ENCODE peak calls at places on chromosomes 12 and 14, in five cellular contexts. One of them, this sample, is unnamed.

GRCh38 chr12:28219827-28220226 is 29.6 kb downstream of the CCDC91 start:
- DNase-seq in aorta: no peak
- DNase-seq in left ventricle myocardium inferior: no peak
- DNase-seq in left lung: no peak
- DNase-seq in cardiac muscle cell: no peak
- DNase-seq in this sample: no peak

GRCh38 chr12:107247650-107248049 is 154.3 kb upstream of the CRY1 start:
- DNase-seq in aorta: no peak
- DNase-seq in cardiac muscle cell: no peak
- DNase-seq in left ventricle myocardium inferior: no peak
- DNase-seq in left lung: no peak
- DNase-seq in this sample: no peak

GRCh38 chr14:99138999-99139865 is 132.8 kb downstream of the BCL11B start:
- DNase-seq in left lung: no peak
- DNase-seq in left ventricle myocardium inferior: no peak
- DNase-seq in aorta: no peak
- DNase-seq in cardiac muscle cell: no peak
- DNase-seq in this sample: no peak

GRCh38 chr14:104822821-104823615 is 22.1 kb downstream of the ZBTB42 start:
- DNase-seq in aorta: peak
- DNase-seq in left ventricle myocardium inferior: no peak
- DNase-seq in cardiac muscle cell: no peak
- DNase-seq in left lung: no peak
- DNase-seq in this sample: no peak

GRCh38 chr12:58588771-58589170 is 331.5 kb downstream of the LRIG3 start:
- DNase-seq in left lung: no peak
- DNase-seq in left ventricle myocardium inferior: no peak
- DNase-seq in cardiac muscle cell: no peak
- DNase-seq in aorta: no peak
- DNase-seq in this sample: no peak

GRCh38 chr12:84842406-84843013 is 70.1 kb downstream of the SLC6A15 start:
- DNase-seq in cardiac muscle cell: peak
- DNase-seq in left ventricle myocardium inferior: no peak
- DNase-seq in left lung: no peak
- DNase-seq in aorta: no peak
- DNase-seq in this sample: no peak

GRCh38 chr12:109130755-109131521 is 14.6 kb downstream of the ACACB start:
- DNase-seq in cardiac muscle cell: peak
- DNase-seq in left lung: no peak
- DNase-seq in left ventricle myocardium inferior: peak
- DNase-seq in aorta: peak
- DNase-seq in this sample: peak

GRCh38 chr12:50112456-50113218 is 601 bp downstream of the COX14 start:
- DNase-seq in aorta: no peak
- DNase-seq in left ventricle myocardium inferior: no peak
- DNase-seq in left lung: peak
- DNase-seq in cardiac muscle cell: peak
- DNase-seq in this sample: no peak

GRCh38 chr12:131944601-131945251 is 5.0 kb upstream of the EP400 start:
- DNase-seq in left ventricle myocardium inferior: no peak
- DNase-seq in cardiac muscle cell: no peak
- DNase-seq in left lung: no peak
- DNase-seq in aorta: no peak
- DNase-seq in this sample: no peak

GRCh38 chr12:9872743-9873142 is 3.6 kb upstream of the CLEC2B start:
- DNase-seq in left lung: no peak
- DNase-seq in aorta: no peak
- DNase-seq in left ventricle myocardium inferior: no peak
- DNase-seq in cardiac muscle cell: peak
- DNase-seq in this sample: peak

GRCh38 chr12:23640754-23641153 is 308.7 kb downstream of the SOX5 start:
- DNase-seq in aorta: no peak
- DNase-seq in cardiac muscle cell: no peak
- DNase-seq in left lung: no peak
- DNase-seq in left ventricle myocardium inferior: no peak
- DNase-seq in this sample: no peak

GRCh38 chr12:111838353-111838752 is 3.7 kb upstream of the MAPKAPK5 start:
- DNase-seq in left ventricle myocardium inferior: no peak
- DNase-seq in aorta: no peak
- DNase-seq in left lung: no peak
- DNase-seq in cardiac muscle cell: no peak
- DNase-seq in this sample: no peak

GRCh38 chr12:68410018-68410650 is 78.0 kb upstream of the MDM1 start:
- DNase-seq in left ventricle myocardium inferior: no peak
- DNase-seq in left lung: no peak
- DNase-seq in cardiac muscle cell: no peak
- DNase-seq in aorta: no peak
- DNase-seq in this sample: no peak

GRCh38 chr12:116916714-116917114 is 6.0 kb downstream of the FBXW8 start:
- DNase-seq in left ventricle myocardium inferior: no peak
- DNase-seq in left lung: peak
- DNase-seq in cardiac muscle cell: peak
- DNase-seq in aorta: no peak
- DNase-seq in this sample: no peak

GRCh38 chr12:111055181-111055880 is 135.0 kb upstream of the MYL2 start:
- DNase-seq in left lung: peak
- DNase-seq in cardiac muscle cell: no peak
- DNase-seq in aorta: peak
- DNase-seq in left ventricle myocardium inferior: no peak
- DNase-seq in this sample: no peak

GRCh38 chr14:95048771-95049312 is 108.5 kb downstream of the DICER1 start:
- DNase-seq in left ventricle myocardium inferior: no peak
- DNase-seq in cardiac muscle cell: no peak
- DNase-seq in aorta: no peak
- DNase-seq in left lung: no peak
- DNase-seq in this sample: no peak

GRCh38 chr12:131755305-131756113 is 44.6 kb downstream of the SFSWAP start:
- DNase-seq in cardiac muscle cell: peak
- DNase-seq in left lung: no peak
- DNase-seq in aorta: no peak
- DNase-seq in left ventricle myocardium inferior: no peak
- DNase-seq in this sample: no peak

GRCh38 chr14:68487805-68488590 is 304.9 kb downstream of the ZFP36L1 start:
- DNase-seq in cardiac muscle cell: no peak
- DNase-seq in left ventricle myocardium inferior: no peak
- DNase-seq in aorta: no peak
- DNase-seq in left lung: no peak
- DNase-seq in this sample: no peak

GRCh38 chr14:91330846-91331245 is 86.3 kb upstream of the GPR68 start:
- DNase-seq in aorta: no peak
- DNase-seq in left ventricle myocardium inferior: no peak
- DNase-seq in cardiac muscle cell: no peak
- DNase-seq in left lung: peak
- DNase-seq in this sample: no peak

GRCh38 chr12:2113501-2113912 is 60.7 kb downstream of the CACNA1C start:
- DNase-seq in left lung: no peak
- DNase-seq in cardiac muscle cell: no peak
- DNase-seq in aorta: peak
- DNase-seq in left ventricle myocardium inferior: peak
- DNase-seq in this sample: peak

GRCh38 chr12:65593206-65593833 is 231.0 kb upstream of the HMGA2 start:
- DNase-seq in left lung: no peak
- DNase-seq in aorta: no peak
- DNase-seq in cardiac muscle cell: no peak
- DNase-seq in left ventricle myocardium inferior: no peak
- DNase-seq in this sample: no peak

GRCh38 chr14:45298427-45299117 is 45.6 kb upstream of the MIS18BP1 start:
- DNase-seq in cardiac muscle cell: no peak
- DNase-seq in left ventricle myocardium inferior: no peak
- DNase-seq in aorta: no peak
- DNase-seq in left lung: no peak
- DNase-seq in this sample: no peak

GRCh38 chr12:1529862-1530591 is 64.4 kb downstream of the FBXL14 start:
- DNase-seq in aorta: no peak
- DNase-seq in cardiac muscle cell: peak
- DNase-seq in left ventricle myocardium inferior: peak
- DNase-seq in left lung: no peak
- DNase-seq in this sample: peak

GRCh38 chr12:76449572-76449971 is 101.4 kb upstream of the BBS10 start:
- DNase-seq in left ventricle myocardium inferior: no peak
- DNase-seq in cardiac muscle cell: no peak
- DNase-seq in aorta: no peak
- DNase-seq in left lung: no peak
- DNase-seq in this sample: no peak

GRCh38 chr12:117874842-117875434 is 93.9 kb downstream of the KSR2 start:
- DNase-seq in left lung: peak
- DNase-seq in cardiac muscle cell: peak
- DNase-seq in aorta: peak
- DNase-seq in left ventricle myocardium inferior: peak
- DNase-seq in this sample: peak

GRCh38 chr12:113463746-113464743 is 7.6 kb downstream of the LHX5 start:
- DNase-seq in aorta: no peak
- DNase-seq in left lung: no peak
- DNase-seq in left ventricle myocardium inferior: no peak
- DNase-seq in cardiac muscle cell: peak
- DNase-seq in this sample: no peak

GRCh38 chr14:33950320-33951182 is at the start of gene EGLN3:
- DNase-seq in aorta: peak
- DNase-seq in left lung: peak
- DNase-seq in left ventricle myocardium inferior: peak
- DNase-seq in cardiac muscle cell: peak
- DNase-seq in this sample: peak

GRCh38 chr14:52472728-52473127 is 79.6 kb downstream of the TXNDC16 start:
- DNase-seq in aorta: no peak
- DNase-seq in left lung: no peak
- DNase-seq in left ventricle myocardium inferior: no peak
- DNase-seq in cardiac muscle cell: no peak
- DNase-seq in this sample: no peak

GRCh38 chr12:108305520-108305919 is 33.6 kb downstream of the CMKLR1 start:
- DNase-seq in left lung: peak
- DNase-seq in aorta: peak
- DNase-seq in left ventricle myocardium inferior: peak
- DNase-seq in cardiac muscle cell: peak
- DNase-seq in this sample: peak

GRCh38 chr12:103841690-103842584 is 903 bp upstream of the NT5DC3 start:
- DNase-seq in aorta: peak
- DNase-seq in left ventricle myocardium inferior: peak
- DNase-seq in cardiac muscle cell: no peak
- DNase-seq in left lung: peak
- DNase-seq in this sample: peak

GRCh38 chr14:72888202-72888601 is 5.7 kb downstream of the DPF3 start:
- DNase-seq in cardiac muscle cell: no peak
- DNase-seq in left ventricle myocardium inferior: no peak
- DNase-seq in left lung: no peak
- DNase-seq in aorta: no peak
- DNase-seq in this sample: no peak

GRCh38 chr12:130517588-130517987 is 179.9 kb downstream of the PIWIL1 start:
- DNase-seq in aorta: no peak
- DNase-seq in left ventricle myocardium inferior: no peak
- DNase-seq in left lung: no peak
- DNase-seq in cardiac muscle cell: no peak
- DNase-seq in this sample: no peak

GRCh38 chr12:131507094-131507493 is 203.8 kb upstream of the SFSWAP start:
- DNase-seq in cardiac muscle cell: no peak
- DNase-seq in left lung: no peak
- DNase-seq in aorta: no peak
- DNase-seq in left ventricle myocardium inferior: no peak
- DNase-seq in this sample: no peak

DNA sequence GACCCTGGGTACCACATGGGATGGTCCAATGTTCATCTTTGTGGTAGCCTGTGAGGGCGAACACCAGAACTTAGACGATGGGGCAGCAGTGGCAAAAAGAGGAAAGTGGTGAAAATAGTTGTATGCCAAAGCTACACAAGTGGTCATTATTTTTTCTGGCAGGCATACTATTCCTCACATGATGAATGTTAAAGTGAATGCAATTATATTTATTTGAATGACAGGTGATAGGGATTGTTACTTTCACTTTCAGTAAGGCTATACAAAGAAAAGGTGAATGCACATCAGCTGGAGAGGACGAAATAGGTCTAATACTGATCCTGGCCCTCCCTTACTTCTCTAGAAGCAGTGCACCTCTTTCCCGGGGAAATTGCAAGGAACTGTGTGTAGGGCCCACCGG is 470.1 kb downstream of the TMTC2 start:
- DNase-seq in cardiac muscle cell: no peak
- DNase-seq in left ventricle myocardium inferior: no peak
- DNase-seq in aorta: no peak
- DNase-seq in left lung: no peak
- DNase-seq in this sample: no peak
- H3K4me3 ChIP-seq in cardiac muscle cell: no peak
- H3K4me3 ChIP-seq in left ventricle myocardium inferior: no peak
- H3K4me3 ChIP-seq in aorta: no peak
- H3K4me3 ChIP-seq in left lung: no peak
- H3K4me3 ChIP-seq in this sample: no peak

GRCh38 chr14:51004352-51004800 is 60.1 kb upstream of the PYGL start:
- DNase-seq in aorta: peak
- DNase-seq in cardiac muscle cell: peak
- DNase-seq in left ventricle myocardium inferior: no peak
- DNase-seq in left lung: peak
- DNase-seq in this sample: no peak
- H3K27ac ChIP-seq in aorta: no peak
- H3K27ac ChIP-seq in cardiac muscle cell: peak
- H3K27ac ChIP-seq in left ventricle myocardium inferior: peak
- H3K27ac ChIP-seq in left lung: peak
- H3K27ac ChIP-seq in this sample: no peak

DNA sequence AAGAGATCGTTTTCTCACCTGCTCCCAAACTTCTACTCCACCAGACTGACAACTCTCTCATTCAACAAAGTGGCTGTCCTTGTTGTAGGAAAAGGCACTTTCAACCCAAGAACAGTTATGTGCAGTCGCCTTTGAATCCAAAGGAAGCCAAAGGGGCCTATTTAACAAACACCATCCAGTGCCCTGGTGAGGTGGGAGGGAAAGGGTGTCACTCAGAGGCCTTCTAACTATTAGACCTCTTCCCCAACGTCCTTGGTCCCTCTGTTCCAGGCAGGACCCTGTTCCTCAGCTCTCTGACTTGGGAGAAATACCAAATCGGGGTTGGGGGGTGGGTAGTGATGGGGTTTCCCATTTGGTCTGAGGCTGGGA is 3.2 kb downstream of the SIX4 start:
- DNase-seq in aorta: no peak
- DNase-seq in left lung: no peak
- DNase-seq in left ventricle myocardium inferior: no peak
- DNase-seq in cardiac muscle cell: no peak
- DNase-seq in this sample: no peak
- H3K4me3 ChIP-seq in aorta: no peak
- H3K4me3 ChIP-seq in left lung: no peak
- H3K4me3 ChIP-seq in left ventricle myocardium inferior: peak
- H3K4me3 ChIP-seq in cardiac muscle cell: peak
- H3K4me3 ChIP-seq in this sample: no peak

GRCh38 chr14:64763089-64763782 is 59.0 kb downstream of the PLEKHG3 start:
- DNase-seq in left lung: peak
- DNase-seq in cardiac muscle cell: no peak
- DNase-seq in aorta: no peak
- DNase-seq in left ventricle myocardium inferior: no peak
- DNase-seq in this sample: peak

GRCh38 chr14:64764641-64765520 is 60.7 kb downstream of the PLEKHG3 start:
- DNase-seq in left ventricle myocardium inferior: peak
- DNase-seq in cardiac muscle cell: peak
- DNase-seq in left lung: peak
- DNase-seq in aorta: peak
- DNase-seq in this sample: peak

GRCh38 chr14:64765740-64766302 is 61.6 kb downstream of the PLEKHG3 start:
- DNase-seq in left lung: peak
- DNase-seq in cardiac muscle cell: no peak
- DNase-seq in aorta: no peak
- DNase-seq in left ventricle myocardium inferior: no peak
- DNase-seq in this sample: no peak

GRCh38 chr14:64762044-64763034 is 58.1 kb downstream of the PLEKHG3 start:
- DNase-seq in cardiac muscle cell: peak
- DNase-seq in left ventricle myocardium inferior: peak
- DNase-seq in aorta: peak
- DNase-seq in left lung: peak
- DNase-seq in this sample: peak

GRCh38 chr14:64763801-64764511 is 59.7 kb downstream of the PLEKHG3 start:
- DNase-seq in left ventricle myocardium inferior: no peak
- DNase-seq in cardiac muscle cell: no peak
- DNase-seq in left lung: peak
- DNase-seq in aorta: no peak
- DNase-seq in this sample: peak
- H3K27ac ChIP-seq in left ventricle myocardium inferior: peak
- H3K27ac ChIP-seq in cardiac muscle cell: no peak
- H3K27ac ChIP-seq in left lung: no peak
- H3K27ac ChIP-seq in aorta: peak
- H3K27ac ChIP-seq in this sample: no peak

This sample was measured in right cardiac atrium.